ENCODE peak calls at places on chromosomes 4 and X, in four cellular contexts. N is body of pancreas, S is lung, W is HCT116. J is an unnamed sample.

GRCh38 chrX:83593634-83594294 is 85.7 kb downstream of the POU3F4 start:
- DNase-seq in W (no peak), S (no peak), N (no peak), J (no peak)

GRCh38 chr4:15436515-15436914 is 8.7 kb downstream of the C1QTNF7 start:
- DNase-seq in S (no peak), W (no peak), N (peak; percentile 16), J (no peak)

GRCh38 chrX:2500091-2500680 is 590 bp downstream of the DHRSX start:
- DNase-seq in W (no peak), N (peak; percentile 36), S (no peak), J (no peak)

GRCh38 chr4:69749771-69750170 is 10.6 kb downstream of the SULT1B1 start:
- DNase-seq in W (no peak), N (no peak), S (no peak), J (no peak)

GRCh38 chr4:102935716-102936115 is 66.9 kb downstream of the CISD2 start:
- DNase-seq in N (no peak), S (no peak), W (no peak), J (no peak)

GRCh38 chrX:49761481-49761880 is 65.7 kb upstream of the PAGE1 start:
- DNase-seq in S (no peak), N (peak; percentile 25), W (no peak), J (no peak)

GRCh38 chr4:67712000-67712625 is 11.2 kb upstream of the UBA6 start:
- DNase-seq in N (no peak), W (no peak), S (no peak), J (no peak)

GRCh38 chr4:110515676-110516075 is 39.7 kb downstream of the ENPEP start:
- DNase-seq in N (peak; percentile 64), W (no peak), S (no peak), J (no peak)

GRCh38 chr4:119038465-119038864 is 97.2 kb upstream of the MYOZ2 start:
- DNase-seq in N (no peak), W (no peak), S (no peak), J (no peak)

GRCh38 chr4:17502764-17503163 is 9.1 kb downstream of the QDPR start:
- DNase-seq in W (no peak), N (no peak), S (no peak), J (no peak)

GRCh38 chrX:111098874-111099273 is 2.9 kb downstream of the PAK3 start:
- DNase-seq in W (peak; percentile 29), N (peak; percentile 73), S (peak; percentile 45), J (no peak)

GRCh38 chr4:152735918-152736305 is 43.6 kb downstream of the TIGD4 start:
- DNase-seq in S (no peak), W (no peak), N (no peak), J (no peak)

GRCh38 chr4:140609548-140610425 is 41.0 kb upstream of the UCP1 start:
- DNase-seq in W (peak; percentile 41), N (peak; percentile 46), S (no peak), J (no peak)

GRCh38 chr4:113411496-113411938 is 350.0 kb downstream of the CAMK2D start:
- DNase-seq in S (peak; percentile 64), W (no peak), N (peak; percentile 17), J (no peak)

GRCh38 chr4:128574706-128575105 is 234.8 kb upstream of the JADE1 start:
- DNase-seq in N (peak; percentile 93), S (peak; percentile 81), W (peak; percentile 40), J (no peak)

GRCh38 chr4:183987529-183987946 is 82.4 kb downstream of the STOX2 start:
- DNase-seq in S (peak; percentile 51), W (peak; percentile 21), N (peak; percentile 47), J (peak; percentile 25)

GRCh38 chr4:73851293-73851692 is 1.8 kb upstream of the PF4V1 start:
- DNase-seq in N (no peak), S (no peak), W (no peak), J (no peak)

GRCh38 chrX:73922856-73923429 is 359.9 kb downstream of the CHIC1 start:
- DNase-seq in W (no peak), S (no peak), N (no peak), J (no peak)

GRCh38 chr4:1055721-1056590 is 44.5 kb downstream of the FGFRL1 start:
- DNase-seq in W (no peak), S (no peak), N (peak; percentile 23), J (no peak)

GRCh38 chr4:53816561-53816960 is 225.3 kb upstream of the LNX1 start:
- DNase-seq in N (no peak), S (no peak), W (no peak), J (no peak)

GRCh38 chr4:38056024-38056685 is 96.0 kb downstream of the PTTG2 start:
- DNase-seq in W (no peak), N (no peak), S (no peak), J (no peak)

GRCh38 chrX:10164879-10165278 is 8.1 kb downstream of the CLCN4 start:
- DNase-seq in N (no peak), S (no peak), W (no peak), J (no peak)

GRCh38 chrX:153827903-153828302 is 2.4 kb downstream of the PDZD4 start:
- DNase-seq in W (no peak), S (no peak), N (no peak), J (no peak)

GRCh38 chrX:43423876-43424275 is 232.2 kb upstream of the MAOA start:
- DNase-seq in N (no peak), S (no peak), W (no peak), J (no peak)

GRCh38 chr4:25454491-25454890 is 77.4 kb downstream of the ANAPC4 start:
- DNase-seq in N (no peak), S (no peak), W (no peak), J (no peak)

GRCh38 chr4:54643172-54643571 is 14.6 kb upstream of the KIT start:
- DNase-seq in W (no peak), N (no peak), S (no peak), J (no peak)

GRCh38 chr4:128675083-128675482 is 134.4 kb upstream of the JADE1 start:
- DNase-seq in W (no peak), S (no peak), N (no peak), J (no peak)

GRCh38 chr4:80101086-80101767 is 28.2 kb upstream of the ANTXR2 start:
- DNase-seq in N (no peak), W (no peak), S (no peak), J (no peak)

GRCh38 chr4:108619372-108620100 is 840 bp upstream of the RPL34 start:
- DNase-seq in N (no peak), W (no peak), S (no peak), J (no peak)

GRCh38 chr4:26162095-26162494 is 158.7 kb upstream of the RBPJ start:
- DNase-seq in W (no peak), N (no peak), S (no peak), J (no peak)

GRCh38 chr4:101527186-101527585 is 179.9 kb upstream of the PPP3CA start:
- DNase-seq in W (no peak), N (no peak), S (no peak), J (no peak)

GRCh38 chrX:140050906-140051305 is 85.6 kb upstream of the CXorf66 start:
- DNase-seq in W (no peak), N (no peak), S (no peak), J (no peak)

GRCh38 chr4:77040265-77040664 is 35.5 kb downstream of the CCNI start:
- DNase-seq in W (no peak), S (no peak), N (no peak), J (no peak)

GRCh38 chr4:23455482-23455881 is 434.4 kb downstream of the PPARGC1A start:
- DNase-seq in S (no peak), W (no peak), N (peak; percentile 16), J (no peak)

GRCh38 chr4:77202491-77202890 is 45.5 kb downstream of the CCNG2 start:
- DNase-seq in N (no peak), S (no peak), W (no peak), J (no peak)

GRCh38 chrX:64975989-64976672 is at the start of gene ZC4H2:
- DNase-seq in S (peak; percentile 69), N (peak; percentile 83), W (peak; percentile 54), J (no peak)

GRCh38 chrX:96447161-96447560 is 237.5 kb upstream of the DIAPH2 start:
- DNase-seq in S (no peak), N (no peak), W (no peak), J (no peak)

GRCh38 chr4:149983931-149984330 is 94.3 kb upstream of the DCLK2 start:
- DNase-seq in S (no peak), W (no peak), N (no peak), J (no peak)

GRCh38 chr4:115234405-115235093 is 121.1 kb upstream of the NDST4 start:
- DNase-seq in W (peak; percentile 22), N (no peak), S (no peak), J (no peak)

GRCh38 chr4:115229873-115230272 is 116.5 kb upstream of the NDST4 start:
- DNase-seq in S (no peak), N (no peak), W (no peak), J (no peak)

GRCh38 chr4:115228851-115229250 is 115.4 kb upstream of the NDST4 start:
- DNase-seq in W (no peak), S (no peak), N (no peak), J (no peak)

DNA sequence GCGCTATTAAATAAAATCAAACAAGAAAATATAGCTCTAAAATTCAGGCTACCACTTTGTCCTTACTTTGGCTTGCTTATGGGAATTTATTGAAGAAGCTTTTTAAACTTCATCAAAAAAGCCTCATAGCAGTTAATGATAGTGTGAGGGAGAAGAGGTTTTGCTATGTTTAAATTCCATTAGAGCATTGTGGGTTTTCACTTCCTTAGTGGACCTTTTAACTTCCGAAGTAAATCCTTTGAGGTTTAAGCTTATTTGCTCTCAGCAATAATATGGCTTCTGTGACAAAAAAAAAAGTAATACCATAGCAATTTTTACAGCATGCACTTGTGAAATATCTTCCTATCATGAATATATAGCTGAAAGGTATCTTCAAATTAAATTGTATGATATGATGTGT is 120.2 kb upstream of the NDST4 start:
- DNase-seq in W (no peak), N (no peak), S (no peak), J (no peak)
- H3K4me1 ChIP-seq in W (no peaks in the 10 kb centered on the region), N (no peaks in the 10 kb centered on the region), S (no peaks in the 10 kb centered on the region), J (no peaks in the 10 kb centered on the region)

DNA sequence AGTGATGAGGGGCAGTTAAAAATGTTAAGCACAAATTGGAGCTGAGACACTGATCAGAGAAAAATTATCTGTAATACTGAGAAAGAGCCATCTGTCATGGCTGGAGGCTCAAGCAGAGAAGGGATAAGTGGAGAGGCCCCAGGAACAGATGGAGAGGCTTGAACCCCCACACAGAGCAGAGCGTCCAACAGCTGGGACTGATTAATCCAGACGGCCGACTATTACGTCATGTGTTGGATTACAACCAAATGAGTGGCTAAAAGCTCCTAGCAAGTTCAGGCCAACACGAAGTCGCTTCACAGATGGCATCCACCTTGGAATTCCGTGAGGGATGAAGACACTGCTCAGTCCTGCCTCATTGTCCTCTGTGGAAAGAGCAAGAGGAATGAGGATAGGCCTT is 57.7 kb upstream of the ATXN3L start:
- DNase-seq in W (no peak), N (no peak), S (no peak), J (no peak)
- H3K4me1 ChIP-seq in W (no peaks in the 10 kb centered on the region), N (no peaks in the 10 kb centered on the region), S (no peaks in the 10 kb centered on the region), J (peaks cover 13% of the 10 kb centered on the region)

DNA sequence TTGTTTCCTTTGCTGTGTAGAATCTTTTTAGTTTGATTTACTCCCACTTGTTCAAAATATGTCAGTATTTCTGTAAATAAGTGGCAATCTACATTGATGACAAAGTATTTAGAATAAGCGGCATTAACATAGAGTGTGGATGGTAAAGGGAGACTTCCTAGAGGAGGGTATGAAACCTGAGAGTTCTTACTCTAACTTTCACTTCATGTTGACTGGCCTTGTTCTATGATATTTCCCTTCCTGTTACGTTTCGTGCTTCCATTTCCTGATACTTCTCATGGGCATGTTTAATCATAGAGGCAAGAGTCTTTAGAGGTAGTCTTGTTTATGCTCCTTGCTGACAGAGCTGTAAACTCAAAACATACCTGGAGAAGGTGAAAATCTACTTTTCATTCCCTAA is 408.9 kb downstream of the GLUD2 start:
- DNase-seq in N (no peak), W (no peak), S (no peak), J (no peak)
- H3K4me1 ChIP-seq in N (no peaks in the 10 kb centered on the region), W (no peaks in the 10 kb centered on the region), S (no peaks in the 10 kb centered on the region), J (no peaks in the 10 kb centered on the region)

GRCh38 chr4:115671581-115671980 is 558.2 kb upstream of the NDST4 start:
- DNase-seq in N (no peak), S (no peak), W (no peak), J (no peak)
- H3K4me1 ChIP-seq in N (no peaks in the 10 kb centered on the region), S (no peaks in the 10 kb centered on the region), W (no peaks in the 10 kb centered on the region), J (no peaks in the 10 kb centered on the region)

J was measured in thoracic aorta.